ENCODE peak calls at places on chromosomes 12 and 14, in ten cellular contexts. M is OCI-LY7, O is endodermal cell, R is A549, Q is IMR-90, P is esophagus squamous epithelium, T is lower lobe of right lung, B is transverse colon, Y is HCT116, K is DND-41. J is an unnamed sample.
A peak's percentile ranks its signal among the peaks of the same experiment; 100 is the strongest.

GRCh38 chr12:85805654-85806053 is 30.6 kb downstream of the RASSF9 start:
- DNase-seq in T (no peak), Y (no peak), K (no peak), P (no peak), B (no peak), Q (no peak), O (no peak), M (no peak), R (no peak), J (no peak)

GRCh38 chr14:95548328-95548929 is 13.6 kb downstream of the GLRX5 start:
- DNase-seq in T (no peak), Q (no peak), R (no peak), P (no peak), Y (no peak), K (no peak), B (no peak), M (no peak), O (peak; percentile 33), J (no peak)

GRCh38 chr12:93461503-93461902 is 5.8 kb upstream of the MRPL42 start:
- DNase-seq in M (no peak), R (no peak), K (no peak), P (no peak), T (no peak), Y (no peak), O (no peak), Q (no peak), B (no peak), J (no peak)

GRCh38 chr12:119684730-119685129 is 16.8 kb downstream of the PRKAB1 start:
- DNase-seq in O (no peak), B (no peak), K (no peak), Y (no peak), Q (no peak), P (no peak), M (no peak), T (no peak), R (no peak), J (no peak)

GRCh38 chr12:103773109-103773905 is 67.7 kb downstream of the NT5DC3 start:
- DNase-seq in P (no peak), K (no peak), B (no peak), Q (peak; percentile 17), M (no peak), O (no peak), T (no peak), R (no peak), Y (no peak), J (no peak)

GRCh38 chr12:29725587-29726320 is 58.0 kb downstream of the TMTC1 start:
- DNase-seq in R (no peak), T (no peak), Q (peak; percentile 70), M (no peak), B (peak; percentile 19), O (no peak), P (no peak), Y (no peak), K (no peak), J (no peak)

GRCh38 chr14:79543966-79544365 is 667.3 kb downstream of the DIO2 start:
- DNase-seq in T (no peak), R (peak; percentile 2), P (no peak), K (no peak), M (peak; percentile 2), B (no peak), Q (peak; percentile 66), Y (no peak), O (peak; percentile 83), J (no peak)

GRCh38 chr14:95281560-95282176 is 38.0 kb downstream of the CLMN start:
- DNase-seq in O (no peak), K (no peak), Y (no peak), R (no peak), T (no peak), B (no peak), M (no peak), P (no peak), Q (no peak), J (no peak)

GRCh38 chr14:71415404-71415690 is 508.1 kb downstream of the PCNX1 start:
- DNase-seq in O (no peak), T (no peak), P (no peak), Q (peak; percentile 79), Y (no peak), B (no peak), R (no peak), K (no peak), M (no peak), J (no peak)

GRCh38 chr14:78848234-78848820 is 678.2 kb downstream of the NRXN3 start:
- DNase-seq in B (peak; percentile 15), Y (peak; percentile 18), T (no peak), P (no peak), K (peak; percentile 33), Q (peak; percentile 31), M (peak; percentile 54), O (peak; percentile 87), R (peak; percentile 18), J (no peak)

GRCh38 chr14:92754956-92755355 is 6.5 kb upstream of the LGMN start:
- DNase-seq in Y (no peak), R (no peak), P (no peak), M (no peak), B (no peak), T (no peak), K (no peak), O (no peak), Q (no peak), J (no peak)

GRCh38 chr14:67665886-67666285 is 8.5 kb downstream of the VTI1B start:
- DNase-seq in K (no peak), B (no peak), Q (peak; percentile 75), P (no peak), T (no peak), Y (no peak), R (no peak), O (no peak), M (no peak), J (no peak)

GRCh38 chr12:106304001-106304421 is 1.5 kb downstream of the TCP11L2 start:
- DNase-seq in K (no peak), R (no peak), B (no peak), P (no peak), M (no peak), Y (no peak), T (no peak), Q (no peak), O (peak; percentile 63), J (no peak)

GRCh38 chr12:109952873-109953272 is 43.3 kb downstream of the GIT2 start:
- DNase-seq in B (no peak), T (no peak), Q (no peak), M (no peak), R (no peak), O (no peak), Y (no peak), P (no peak), K (no peak), J (no peak)

GRCh38 chr14:24308342-24309124 is 756 bp upstream of the CIDEB start:
- DNase-seq in R (no peak), O (no peak), M (no peak), T (peak; percentile 3), K (no peak), B (no peak), Y (no peak), P (no peak), Q (no peak), J (no peak)

DNA sequence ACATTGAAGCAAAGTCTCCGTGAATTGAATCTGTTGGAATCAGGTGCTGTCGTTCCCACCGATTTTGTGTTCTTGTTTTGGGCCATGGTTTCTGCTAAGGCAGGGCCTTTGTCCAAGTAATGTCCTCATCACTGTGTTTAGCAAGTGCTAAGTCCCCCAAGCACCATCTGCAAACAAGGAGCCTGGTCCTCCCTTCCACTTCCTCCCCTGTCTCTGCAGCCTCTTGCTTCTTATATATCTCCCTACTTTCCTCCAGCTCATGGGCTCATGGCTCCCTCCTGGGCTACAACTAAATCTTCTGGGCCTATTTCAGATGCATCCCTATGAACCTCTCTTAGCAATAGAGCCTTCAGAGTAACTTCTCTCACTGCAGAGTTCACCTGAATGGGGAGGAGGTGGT is 25.8 kb upstream of the CMKLR1 start:
- DNase-seq in T (no peak), Q (no peak), R (no peak), B (no peak), Y (no peak), M (no peak), O (no peak), K (no peak), P (no peak), J (no peak)
- H3K4me1 ChIP-seq in T (no peaks in the 10 kb centered on the region), Q (no peaks in the 10 kb centered on the region), R (no peaks in the 10 kb centered on the region), B (no peaks in the 10 kb centered on the region), Y (no peaks in the 10 kb centered on the region), M (no peaks in the 10 kb centered on the region), O (no peaks in the 10 kb centered on the region), K (no peaks in the 10 kb centered on the region), P (no peaks in the 10 kb centered on the region), J (no peaks in the 10 kb centered on the region)

DNA sequence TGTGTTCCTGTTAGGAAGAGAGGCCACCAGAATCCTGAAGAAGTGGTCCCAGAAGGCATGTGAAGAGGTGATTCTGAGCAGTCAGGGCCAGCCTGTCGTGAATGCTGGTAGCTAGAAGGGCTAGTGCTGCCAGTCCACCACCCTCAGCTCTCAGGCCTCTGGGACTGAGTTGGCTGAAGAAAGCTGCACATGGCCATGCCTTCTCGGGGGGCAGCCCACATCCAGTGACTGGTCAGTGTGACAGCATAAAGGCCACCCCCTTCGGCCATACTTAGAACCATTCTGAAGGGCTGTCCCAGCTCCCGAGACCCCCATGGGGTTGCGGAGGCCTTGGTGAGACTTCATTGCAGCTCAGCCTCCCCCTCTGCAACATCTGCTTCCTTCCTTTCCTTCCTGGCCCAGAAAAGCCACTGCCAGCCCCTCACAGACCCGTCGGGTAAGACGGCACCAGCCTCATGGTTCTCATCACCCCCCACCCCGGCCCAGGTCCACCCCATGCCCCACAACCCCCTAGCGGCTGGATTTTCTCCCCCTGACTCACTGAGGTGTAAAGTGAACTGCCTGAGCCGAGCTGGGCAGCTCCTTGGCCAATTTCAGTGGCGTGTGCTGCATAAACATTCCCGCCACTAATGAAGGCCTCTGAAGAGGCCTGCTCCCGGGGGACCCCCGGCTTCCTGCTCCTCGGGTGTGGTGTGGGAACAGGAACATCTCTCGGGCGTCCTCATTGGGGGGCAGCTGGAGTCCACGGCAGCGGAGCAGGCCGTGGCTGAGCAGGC is 49.5 kb upstream of the DIO3 start:
- DNase-seq in K (no peak), T (peak; percentile 35), P (no peak), B (no peak), O (no peak), R (no peak), Y (no peak), Q (no peak), M (no peak), J (no peak)
- H3K9me3 ChIP-seq in K (peaks cover 9% of the 10 kb centered on the region), T (no peaks in the 10 kb centered on the region), P (peaks cover 5% of the 10 kb centered on the region), B (peaks cover 3% of the 10 kb centered on the region), O (no peaks in the 10 kb centered on the region), R (peaks cover 9% of the 10 kb centered on the region), Y (peaks cover 6% of the 10 kb centered on the region), Q (no peaks in the 10 kb centered on the region), M (peaks cover 6% of the 10 kb centered on the region), J (no peaks in the 10 kb centered on the region)

DNA sequence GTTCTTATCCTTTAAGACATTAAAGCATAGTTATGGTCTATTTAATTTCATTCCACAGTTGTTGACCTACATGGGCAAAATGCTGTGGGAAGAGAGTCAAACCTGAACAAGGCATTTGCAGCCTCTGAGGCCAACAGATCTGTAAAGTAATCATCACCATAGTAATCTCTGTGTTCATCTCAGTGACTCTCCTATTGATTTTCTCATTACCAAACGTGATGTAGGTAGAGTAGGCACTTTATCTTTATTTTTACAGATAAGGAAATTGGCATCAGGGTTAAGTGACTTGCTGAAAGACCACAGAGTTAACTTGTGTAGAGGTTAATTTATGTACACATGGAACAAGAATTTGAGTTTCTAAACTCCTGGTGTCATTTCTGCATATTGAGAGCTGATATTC is 203.0 kb downstream of the ESR2 start:
- DNase-seq in M (no peak), Y (no peak), B (no peak), O (no peak), K (no peak), T (no peak), P (no peak), R (no peak), Q (no peak), J (no peak)
- H3K27ac ChIP-seq in M (no peak overlapping the region), Y (no peak overlapping the region), B (no peak overlapping the region), O (no peak overlapping the region), K (no peak overlapping the region), T (no peak overlapping the region), P (no peak overlapping the region), R (no peak overlapping the region), Q (no peak overlapping the region), J (no peak overlapping the region)

GRCh38 chr14:91331761-91332447 is 85.7 kb downstream of the CCDC88C start:
- DNase-seq in R (no peak), K (no peak), P (no peak), B (peak; percentile 41), Q (no peak), Y (no peak), M (no peak), T (peak; percentile 82), O (no peak), J (no peak)
- H3K4me1 ChIP-seq in R (no peaks in the 10 kb centered on the region), K (no peaks in the 10 kb centered on the region), P (peaks cover 20% of the 10 kb centered on the region), B (peaks cover 22% of the 10 kb centered on the region), Q (no peaks in the 10 kb centered on the region), Y (no peaks in the 10 kb centered on the region), M (peaks cover 15% of the 10 kb centered on the region), T (peaks cover 40% of the 10 kb centered on the region), O (no peaks in the 10 kb centered on the region), J (peaks cover 61% of the 10 kb centered on the region)